ENCODE peak calls at places on chromosome 12, in seven cellular contexts. O, V, G, E, R, Y and A are unnamed samples.

GRCh38 chr12:119288559-119288958 is 46.0 kb upstream of the CCDC60 start:
- DNase-seq in O (no peak), V (no peak), G (no peak), E (no peak), R (no peak), Y (no peak), A (no peak)

GRCh38 chr12:125099407-125099779 is 34.2 kb downstream of the AACS start:
- DNase-seq in O (no peak), V (no peak), G (no peak), E (no peak), R (no peak), Y (no peak), A (no peak)

GRCh38 chr12:105385141-105385540 is 54.6 kb downstream of the C12orf75 start:
- DNase-seq in O (no peak), V (no peak), G (no peak), E (peak), R (no peak), Y (no peak), A (no peak)

GRCh38 chr12:100311317-100311716 is 44.3 kb downstream of the SCYL2 start:
- DNase-seq in O (no peak), V (no peak), G (no peak), E (no peak), R (no peak), Y (no peak), A (no peak)

GRCh38 chr12:2856901-2857495 is at the start of gene TEX52:
- DNase-seq in O (no peak), V (no peak), G (no peak), E (no peak), R (no peak), Y (no peak), A (no peak)

GRCh38 chr12:113403435-113404415 is at the start of gene SDS:
- DNase-seq in O (no peak), V (no peak), G (no peak), E (peak), R (peak), Y (no peak), A (peak)

GRCh38 chr12:21353487-21353886 is 18.8 kb upstream of the SLCO1A2 start:
- DNase-seq in O (no peak), V (no peak), G (no peak), E (no peak), R (no peak), Y (no peak), A (no peak)

GRCh38 chr12:46267618-46268348 is 1.1 kb downstream of the SLC38A1 start:
- DNase-seq in O (no peak), V (no peak), G (peak), E (peak), R (peak), Y (peak), A (peak)

GRCh38 chr12:81077686-81078441 is at the start of gene ACSS3:
- DNase-seq in O (no peak), V (peak), G (peak), E (peak), R (peak), Y (no peak), A (peak)

GRCh38 chr12:115859231-115859630 is 418.3 kb downstream of the MED13L start:
- DNase-seq in O (no peak), V (no peak), G (no peak), E (no peak), R (no peak), Y (no peak), A (no peak)

GRCh38 chr12:102816816-102817434 is 100.1 kb downstream of the PAH start:
- DNase-seq in O (peak), V (no peak), G (no peak), E (peak), R (no peak), Y (peak), A (peak)

GRCh38 chr12:94207467-94208432 is 59.4 kb downstream of the PLXNC1 start:
- DNase-seq in O (no peak), V (no peak), G (no peak), E (no peak), R (no peak), Y (no peak), A (no peak)

GRCh38 chr12:120085920-120086319 is 30.6 kb downstream of the RAB35 start:
- DNase-seq in O (peak), V (no peak), G (no peak), E (no peak), R (no peak), Y (no peak), A (no peak)

GRCh38 chr12:68245071-68246021 is 8.1 kb downstream of the IL22 start:
- DNase-seq in O (no peak), V (no peak), G (no peak), E (no peak), R (no peak), Y (no peak), A (no peak)

GRCh38 chr12:51341259-51342007 is 5.0 kb downstream of the CELA1 start:
- DNase-seq in O (no peak), V (peak), G (peak), E (peak), R (peak), Y (peak), A (peak)

GRCh38 chr12:130300090-130300489 is 37.6 kb upstream of the PIWIL1 start:
- DNase-seq in O (no peak), V (no peak), G (no peak), E (no peak), R (no peak), Y (no peak), A (no peak)

GRCh38 chr12:104494137-104494815 is 37.5 kb downstream of the CHST11 start:
- DNase-seq in O (no peak), V (peak), G (no peak), E (no peak), R (peak), Y (no peak), A (no peak)

GRCh38 chr12:82955020-82955419 is 268.3 kb downstream of the TMTC2 start:
- DNase-seq in O (no peak), V (peak), G (no peak), E (no peak), R (no peak), Y (no peak), A (no peak)

GRCh38 chr12:112018571-112019237 is 5.5 kb downstream of the ERP29 start:
- DNase-seq in O (no peak), V (peak), G (no peak), E (peak), R (no peak), Y (peak), A (peak)

GRCh38 chr12:67991158-67991557 is 1.9 kb downstream of the IFNG-AS1 start:
- DNase-seq in O (no peak), V (no peak), G (no peak), E (no peak), R (no peak), Y (no peak), A (no peak)

GRCh38 chr12:60935981-60936761 is 1324.0 kb upstream of the USP15 start:
- DNase-seq in O (no peak), V (no peak), G (no peak), E (no peak), R (no peak), Y (no peak), A (no peak)

GRCh38 chr12:100295764-100296555 is 29.0 kb downstream of the SCYL2 start:
- DNase-seq in O (no peak), V (no peak), G (no peak), E (peak), R (no peak), Y (peak), A (peak)

GRCh38 chr12:58814036-58814435 is 106.3 kb downstream of the LRIG3 start:
- DNase-seq in O (no peak), V (no peak), G (no peak), E (peak), R (no peak), Y (no peak), A (no peak)

GRCh38 chr12:124422570-124423523 is 128.0 kb downstream of the RFLNA start:
- DNase-seq in O (no peak), V (peak), G (peak), E (peak), R (peak), Y (peak), A (peak)

GRCh38 chr12:47686645-47687240 is 19.1 kb downstream of the RPAP3 start:
- DNase-seq in O (no peak), V (peak), G (no peak), E (peak), R (no peak), Y (peak), A (peak)

GRCh38 chr12:112183141-112183581 is 57.8 kb downstream of the TRAFD1 start:
- DNase-seq in O (no peak), V (no peak), G (no peak), E (no peak), R (no peak), Y (no peak), A (peak)

GRCh38 chr12:52358575-52359350 is 8.5 kb downstream of the KRT85 start:
- DNase-seq in O (no peak), V (no peak), G (peak), E (peak), R (no peak), Y (no peak), A (no peak)

GRCh38 chr12:89350661-89351488 is 1.4 kb downstream of the DUSP6 start:
- DNase-seq in O (no peak), V (peak), G (no peak), E (peak), R (no peak), Y (no peak), A (no peak)

GRCh38 chr12:44812062-44812461 is 64.1 kb downstream of the NELL2 start:
- DNase-seq in O (no peak), V (no peak), G (no peak), E (no peak), R (no peak), Y (no peak), A (no peak)

GRCh38 chr12:29396774-29397173 is 15.8 kb upstream of the ERGIC2 start:
- DNase-seq in O (no peak), V (no peak), G (no peak), E (peak), R (no peak), Y (no peak), A (peak)

GRCh38 chr12:31958601-31959000 is 614 bp upstream of the RESF1 start:
- DNase-seq in O (no peak), V (no peak), G (no peak), E (no peak), R (no peak), Y (no peak), A (no peak)

GRCh38 chr12:52319097-52319496 is 2.1 kb downstream of the KRT83 start:
- DNase-seq in O (no peak), V (no peak), G (peak), E (no peak), R (no peak), Y (no peak), A (no peak)